ENCODE peak calls at places on chromosome 2, in four cellular contexts. N, W, J and F are unnamed samples.

GRCh38 chr2:143607446-143608110 is 478.4 kb downstream of the ARHGAP15 start:
- DNase-seq in N (no peak), J (peak; percentile 49), W (peak; percentile 6), F (no peak)

GRCh38 chr2:96093528-96093927 is 22.8 kb downstream of the ADRA2B start:
- DNase-seq in W (no peak), N (no peak), J (no peak), F (no peak)

GRCh38 chr2:239059854-239060253 is 212.0 kb downstream of the TWIST2 start:
- DNase-seq in N (no peak), J (no peak), W (no peak), F (no peak)

GRCh38 chr2:190679813-190680591 is 31.1 kb downstream of the NAB1 start:
- DNase-seq in J (no peak), N (peak; percentile 32), W (peak; percentile 38), F (no peak)

GRCh38 chr2:219911541-219911940 is 284.1 kb downstream of the SLC4A3 start:
- DNase-seq in N (no peak), J (peak; percentile 47), W (no peak), F (no peak)

GRCh38 chr2:234102112-234102511 is 51.6 kb downstream of the SPP2 start:
- DNase-seq in N (peak; percentile 70), J (no peak), W (no peak), F (peak; percentile 67)

GRCh38 chr2:181456660-181457120 is 496 bp upstream of the ITGA4 start:
- DNase-seq in J (peak; percentile 43), N (no peak), W (peak; percentile 53), F (no peak)

GRCh38 chr2:54649191-54649590 is 74.3 kb upstream of the EML6 start:
- DNase-seq in J (no peak), N (no peak), W (no peak), F (no peak)

GRCh38 chr2:186544255-186544675 is 45.6 kb upstream of the ITGAV start:
- DNase-seq in J (peak; percentile 92), W (peak; percentile 84), N (peak; percentile 96), F (peak; percentile 17)

GRCh38 chr2:241540766-241541561 is 17.6 kb upstream of the BOK start:
- DNase-seq in J (peak; percentile 38), N (peak; percentile 56), W (peak; percentile 64), F (no peak)

GRCh38 chr2:174342600-174343342 is 8.0 kb downstream of the SP9 start:
- DNase-seq in J (no peak), N (no peak), W (peak; percentile 41), F (no peak)

GRCh38 chr2:174344716-174345472 is 10.1 kb downstream of the SP9 start:
- DNase-seq in J (peak; percentile 52), N (peak; percentile 72), W (peak; percentile 73), F (no peak)

GRCh38 chr2:174341995-174342571 is 7.3 kb downstream of the SP9 start:
- DNase-seq in N (no peak), W (peak; percentile 28), J (no peak), F (no peak)

GRCh38 chr2:174343343-174343637 is 8.5 kb downstream of the SP9 start:
- DNase-seq in W (no peak), N (no peak), J (no peak), F (no peak)

DNA sequence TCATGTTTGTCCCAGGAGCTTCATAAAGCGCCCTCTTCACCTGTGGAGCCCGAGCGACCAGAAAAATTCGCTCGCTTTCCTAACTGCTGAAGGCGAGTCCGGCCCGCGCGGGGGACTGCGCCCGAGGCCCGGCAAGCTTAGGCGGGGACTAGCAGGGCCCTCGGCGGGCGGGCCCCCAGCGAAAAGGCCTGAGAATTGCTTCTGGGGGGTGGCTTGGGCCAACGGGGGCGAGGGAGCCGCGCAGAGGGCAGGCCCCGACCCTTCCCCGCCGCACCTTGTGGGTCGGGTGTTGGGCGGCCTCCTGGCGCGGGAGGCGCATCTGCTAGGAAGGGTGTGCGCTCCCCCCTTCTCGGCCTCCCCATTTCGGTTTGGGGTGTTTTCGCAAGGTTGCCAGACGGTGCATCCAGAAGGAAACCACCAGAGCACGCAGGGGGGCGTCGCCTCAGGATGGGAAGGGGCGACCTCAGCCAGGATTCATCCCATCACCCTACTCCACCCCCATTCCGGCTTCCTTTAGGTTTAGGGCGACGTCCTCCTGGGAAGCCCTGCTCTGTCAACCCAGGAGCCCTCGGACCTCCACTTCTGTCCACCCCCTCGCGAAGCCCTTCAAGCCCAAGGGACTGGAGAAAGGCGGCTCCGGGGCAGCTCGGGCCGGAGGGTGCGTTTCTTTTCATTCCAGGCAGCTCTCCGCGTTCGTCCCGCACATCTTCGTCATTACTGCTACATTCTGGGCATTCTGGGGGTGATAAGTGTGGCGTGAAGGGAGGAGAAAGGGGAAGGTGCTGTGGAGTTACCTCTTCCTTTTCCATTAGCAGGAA is 9.1 kb downstream of the SP9 start:
- DNase-seq in W (no peak), J (no peak), N (no peak), F (no peak)
- TF ChIP-seq EZH2 in W (no peak), J (peak; percentile 86), N (peak; percentile 59), F (no peak)

GRCh38 chr2:120858764-120859525 is 123.3 kb downstream of the GLI2 start:
- DNase-seq in N (no peak), W (no peak), J (no peak), F (no peak)

GRCh38 chr2:120856421-120856862 is 120.8 kb downstream of the GLI2 start:
- DNase-seq in W (peak; percentile 62), N (no peak), J (peak; percentile 78), F (peak; percentile 12)

GRCh38 chr2:120857422-120857821 is 121.8 kb downstream of the GLI2 start:
- DNase-seq in J (no peak), N (no peak), W (no peak), F (no peak)

GRCh38 chr2:120858361-120858760 is 122.7 kb downstream of the GLI2 start:
- DNase-seq in N (no peak), J (no peak), W (peak; percentile 56), F (no peak)

DNA sequence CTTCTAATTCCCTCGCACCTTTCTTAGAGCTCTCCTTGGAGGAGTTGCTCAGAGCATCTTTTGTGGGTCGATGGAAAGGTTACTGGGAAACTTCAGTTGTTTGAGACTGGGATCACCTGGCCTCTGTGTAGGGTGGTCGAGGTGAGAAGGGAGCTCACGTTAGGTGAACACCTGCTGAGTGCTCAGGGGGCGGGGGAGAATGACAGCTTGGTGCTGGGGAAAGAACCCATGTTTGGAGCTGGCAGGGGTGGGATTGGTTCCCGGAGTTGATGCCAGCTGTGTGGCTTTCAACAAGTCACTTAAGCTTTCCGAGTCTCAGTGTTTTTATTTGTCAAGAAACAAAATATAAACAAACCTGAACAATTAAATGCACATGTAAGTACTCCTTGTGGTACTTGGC is 122.3 kb downstream of the GLI2 start:
- DNase-seq in N (no peak), W (no peak), J (no peak), F (no peak)
- H2AFZ ChIP-seq in N (no peak overlapping the region), W (no peak overlapping the region), J (no peak overlapping the region), F (no peak overlapping the region)

GRCh38 chr2:167827352-167828097 is 419.9 kb downstream of the STK39 start:
- DNase-seq in W (no peak), J (no peak), N (no peak), F (no peak)
- H3K27ac ChIP-seq in W (no peak overlapping the region), J (no peak overlapping the region), N (no peak overlapping the region), F (no peak overlapping the region)

GRCh38 chr2:85926526-85926925 is 37.7 kb upstream of the ST3GAL5 start:
- DNase-seq in J (no peak), W (no peak), N (no peak), F (peak; percentile 55)

GRCh38 chr2:85925216-85925671 is 36.5 kb upstream of the ST3GAL5 start:
- DNase-seq in W (no peak), J (no peak), N (no peak), F (no peak)

GRCh38 chr2:85926931-85927527 is 38.2 kb upstream of the ST3GAL5 start:
- DNase-seq in W (peak; percentile 57), J (no peak), N (no peak), F (peak; percentile 17)

GRCh38 chr2:85922210-85922609 is 33.4 kb upstream of the ST3GAL5 start:
- DNase-seq in J (peak; percentile 17), N (no peak), W (no peak), F (no peak)

DNA sequence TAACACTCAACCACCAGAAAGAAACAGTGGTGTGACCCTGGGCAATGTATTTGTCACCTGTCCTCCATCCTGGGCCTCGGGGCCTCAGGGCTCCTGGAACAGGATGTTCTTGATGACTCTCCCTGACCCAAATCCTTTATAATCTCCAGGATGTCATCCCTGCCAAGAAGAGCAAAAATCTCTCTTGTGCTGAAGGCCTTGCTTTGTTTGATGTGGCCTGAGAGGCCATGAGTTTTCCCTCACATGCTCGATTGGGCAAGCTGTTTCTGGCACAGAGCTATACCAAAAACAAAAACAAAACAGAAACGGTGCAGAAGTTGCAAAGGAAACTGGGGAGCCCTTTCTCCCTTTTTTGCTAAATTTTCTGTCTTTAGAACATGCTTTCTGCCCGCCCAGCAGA is 35.7 kb upstream of the ST3GAL5 start:
- DNase-seq in J (peak; percentile 51), W (peak; percentile 83), N (peak; percentile 73), F (peak; percentile 17)
- TF ChIP-seq EZH2 in J (no peak), W (no peak), N (no peak), F (no peak)